ENCODE peak calls at places on chromosome 22, in nine cellular contexts. One of them, this sample, is unnamed.

GRCh38 chr22:44360686-44361381 is 48.1 kb upstream of the SHISAL1 start:
- DNase-seq in lower lobe of right lung: peak
- DNase-seq in psoas muscle: peak
- DNase-seq in K562: no peak
- DNase-seq in IMR-90: peak
- DNase-seq in fibroblast of the aortic adventitia: peak
- DNase-seq in epithelial cell of esophagus: peak
- DNase-seq in ovary: peak
- DNase-seq in fibroblast of mammary gland: peak
- DNase-seq in this sample: peak

GRCh38 chr22:41512421-41513194 is 31.7 kb downstream of the POLR3H start:
- DNase-seq in lower lobe of right lung: no peak
- DNase-seq in psoas muscle: peak
- DNase-seq in K562: peak
- DNase-seq in IMR-90: peak
- DNase-seq in fibroblast of the aortic adventitia: peak
- DNase-seq in epithelial cell of esophagus: peak
- DNase-seq in ovary: peak
- DNase-seq in fibroblast of mammary gland: peak
- DNase-seq in this sample: peak

GRCh38 chr22:30336752-30337460 is 10.2 kb upstream of the TBC1D10A start:
- DNase-seq in lower lobe of right lung: no peak
- DNase-seq in psoas muscle: peak
- DNase-seq in K562: no peak
- DNase-seq in IMR-90: no peak
- DNase-seq in fibroblast of the aortic adventitia: no peak
- DNase-seq in epithelial cell of esophagus: no peak
- DNase-seq in ovary: no peak
- DNase-seq in fibroblast of mammary gland: no peak
- DNase-seq in this sample: no peak

GRCh38 chr22:42299586-42300285 is 29.3 kb upstream of the TCF20 start:
- DNase-seq in lower lobe of right lung: no peak
- DNase-seq in psoas muscle: no peak
- DNase-seq in K562: peak
- DNase-seq in IMR-90: no peak
- DNase-seq in fibroblast of the aortic adventitia: no peak
- DNase-seq in epithelial cell of esophagus: no peak
- DNase-seq in ovary: no peak
- DNase-seq in fibroblast of mammary gland: no peak
- DNase-seq in this sample: no peak

GRCh38 chr22:24191893-24192292 is 10.6 kb downstream of the SUSD2 start:
- DNase-seq in lower lobe of right lung: no peak
- DNase-seq in psoas muscle: no peak
- DNase-seq in K562: no peak
- DNase-seq in IMR-90: no peak
- DNase-seq in fibroblast of the aortic adventitia: no peak
- DNase-seq in epithelial cell of esophagus: no peak
- DNase-seq in ovary: no peak
- DNase-seq in fibroblast of mammary gland: no peak
- DNase-seq in this sample: no peak

GRCh38 chr22:23037429-23038333 is 32.6 kb upstream of the GNAZ start:
- DNase-seq in lower lobe of right lung: no peak
- DNase-seq in psoas muscle: no peak
- DNase-seq in K562: peak
- DNase-seq in IMR-90: no peak
- DNase-seq in fibroblast of the aortic adventitia: no peak
- DNase-seq in epithelial cell of esophagus: no peak
- DNase-seq in ovary: no peak
- DNase-seq in fibroblast of mammary gland: no peak
- DNase-seq in this sample: no peak

GRCh38 chr22:45009881-45010531 is at the start of gene PHF21B:
- DNase-seq in lower lobe of right lung: no peak
- DNase-seq in psoas muscle: peak
- DNase-seq in K562: peak
- DNase-seq in IMR-90: peak
- DNase-seq in fibroblast of the aortic adventitia: peak
- DNase-seq in epithelial cell of esophagus: peak
- DNase-seq in ovary: peak
- DNase-seq in fibroblast of mammary gland: peak
- DNase-seq in this sample: peak

GRCh38 chr22:27998511-27999410 is 79.7 kb upstream of the PITPNB start:
- DNase-seq in lower lobe of right lung: peak
- DNase-seq in psoas muscle: peak
- DNase-seq in K562: no peak
- DNase-seq in IMR-90: no peak
- DNase-seq in fibroblast of the aortic adventitia: no peak
- DNase-seq in epithelial cell of esophagus: no peak
- DNase-seq in ovary: no peak
- DNase-seq in fibroblast of mammary gland: no peak
- DNase-seq in this sample: no peak

GRCh38 chr22:23212061-23213030 is 32.0 kb downstream of the BCR start:
- DNase-seq in lower lobe of right lung: peak
- DNase-seq in psoas muscle: no peak
- DNase-seq in K562: peak
- DNase-seq in IMR-90: no peak
- DNase-seq in fibroblast of the aortic adventitia: no peak
- DNase-seq in epithelial cell of esophagus: no peak
- DNase-seq in ovary: no peak
- DNase-seq in fibroblast of mammary gland: no peak
- DNase-seq in this sample: no peak

GRCh38 chr22:27137809-27138400 is 480.5 kb downstream of the MIAT start:
- DNase-seq in lower lobe of right lung: no peak
- DNase-seq in psoas muscle: no peak
- DNase-seq in K562: no peak
- DNase-seq in IMR-90: no peak
- DNase-seq in fibroblast of the aortic adventitia: peak
- DNase-seq in epithelial cell of esophagus: no peak
- DNase-seq in ovary: no peak
- DNase-seq in fibroblast of mammary gland: no peak
- DNase-seq in this sample: no peak

GRCh38 chr22:18067121-18067520 is 10.7 kb upstream of the PEX26 start:
- DNase-seq in lower lobe of right lung: no peak
- DNase-seq in psoas muscle: no peak
- DNase-seq in K562: no peak
- DNase-seq in IMR-90: no peak
- DNase-seq in fibroblast of the aortic adventitia: no peak
- DNase-seq in epithelial cell of esophagus: no peak
- DNase-seq in ovary: no peak
- DNase-seq in fibroblast of mammary gland: no peak
- DNase-seq in this sample: no peak

GRCh38 chr22:18067548-18068341 is 10.0 kb upstream of the PEX26 start:
- DNase-seq in lower lobe of right lung: no peak
- DNase-seq in psoas muscle: no peak
- DNase-seq in K562: no peak
- DNase-seq in IMR-90: no peak
- DNase-seq in fibroblast of the aortic adventitia: no peak
- DNase-seq in epithelial cell of esophagus: no peak
- DNase-seq in ovary: no peak
- DNase-seq in fibroblast of mammary gland: no peak
- DNase-seq in this sample: no peak

GRCh38 chr22:18070041-18070440 is 7.7 kb upstream of the PEX26 start:
- DNase-seq in lower lobe of right lung: no peak
- DNase-seq in psoas muscle: no peak
- DNase-seq in K562: no peak
- DNase-seq in IMR-90: no peak
- DNase-seq in fibroblast of the aortic adventitia: no peak
- DNase-seq in epithelial cell of esophagus: no peak
- DNase-seq in ovary: no peak
- DNase-seq in fibroblast of mammary gland: no peak
- DNase-seq in this sample: no peak

GRCh38 chr22:18068991-18069390 is 8.8 kb upstream of the PEX26 start:
- DNase-seq in lower lobe of right lung: no peak
- DNase-seq in psoas muscle: no peak
- DNase-seq in K562: no peak
- DNase-seq in IMR-90: no peak
- DNase-seq in fibroblast of the aortic adventitia: no peak
- DNase-seq in epithelial cell of esophagus: no peak
- DNase-seq in ovary: no peak
- DNase-seq in fibroblast of mammary gland: no peak
- DNase-seq in this sample: no peak

DNA sequence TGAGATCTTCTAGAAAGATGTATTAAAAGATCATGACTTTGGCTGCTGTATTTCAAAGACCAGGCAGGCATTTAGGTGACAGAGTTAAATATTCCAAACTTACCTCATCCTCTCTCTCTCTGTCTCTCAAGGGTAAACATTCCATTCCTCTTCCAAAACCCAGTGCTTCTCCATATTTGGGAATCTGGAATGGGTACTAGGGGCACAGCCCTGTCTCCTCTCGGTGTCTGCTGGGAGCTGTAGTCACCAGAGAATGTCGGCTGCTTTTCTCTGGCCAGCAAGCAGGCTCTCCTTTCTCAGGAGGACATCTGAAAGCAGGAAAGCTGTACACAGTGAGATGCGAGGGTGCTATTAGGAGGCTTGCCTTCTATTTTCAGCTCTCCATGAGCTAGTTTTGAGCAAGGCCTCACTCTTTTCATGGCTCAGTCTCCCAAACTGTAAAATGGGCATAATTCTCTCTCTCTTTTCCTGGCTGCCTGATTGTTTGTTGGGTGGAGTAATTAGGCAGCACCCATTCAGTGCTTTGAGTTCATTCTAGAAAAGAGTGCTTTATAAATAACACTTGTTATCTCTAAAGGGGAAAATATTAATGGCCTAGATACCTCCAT is 9.3 kb upstream of the PEX26 start:
- DNase-seq in lower lobe of right lung: no peak
- DNase-seq in psoas muscle: no peak
- DNase-seq in K562: no peak
- DNase-seq in IMR-90: peak
- DNase-seq in fibroblast of the aortic adventitia: peak
- DNase-seq in epithelial cell of esophagus: peak
- DNase-seq in ovary: no peak
- DNase-seq in fibroblast of mammary gland: no peak
- DNase-seq in this sample: no peak
- H3K4me3 ChIP-seq in lower lobe of right lung: no peak
- H3K4me3 ChIP-seq in psoas muscle: no peak
- H3K4me3 ChIP-seq in K562: no peak
- H3K4me3 ChIP-seq in IMR-90: no peak
- H3K4me3 ChIP-seq in fibroblast of the aortic adventitia: no peak
- H3K4me3 ChIP-seq in epithelial cell of esophagus: no peak
- H3K4me3 ChIP-seq in ovary: no peak
- H3K4me3 ChIP-seq in fibroblast of mammary gland: no peak
- H3K4me3 ChIP-seq in this sample: no peak

GRCh38 chr22:49617264-49617663 is 210.4 kb downstream of the BRD1 start:
- DNase-seq in lower lobe of right lung: no peak
- DNase-seq in psoas muscle: no peak
- DNase-seq in K562: no peak
- DNase-seq in IMR-90: no peak
- DNase-seq in fibroblast of the aortic adventitia: no peak
- DNase-seq in epithelial cell of esophagus: no peak
- DNase-seq in ovary: no peak
- DNase-seq in fibroblast of mammary gland: no peak
- DNase-seq in this sample: no peak
- TF ChIP-seq CTCF in lower lobe of right lung: no peak
- TF ChIP-seq CTCF in psoas muscle: no peak
- TF ChIP-seq CTCF in K562: no peak
- TF ChIP-seq CTCF in IMR-90: no peak
- TF ChIP-seq CTCF in fibroblast of the aortic adventitia: no peak
- TF ChIP-seq CTCF in epithelial cell of esophagus: no peak
- TF ChIP-seq CTCF in ovary: no peak
- TF ChIP-seq CTCF in fibroblast of mammary gland: no peak
- TF ChIP-seq CTCF in this sample: no peak

GRCh38 chr22:46068176-46068907 is 82.0 kb upstream of the PPARA start:
- DNase-seq in lower lobe of right lung: no peak
- DNase-seq in psoas muscle: no peak
- DNase-seq in K562: no peak
- DNase-seq in IMR-90: no peak
- DNase-seq in fibroblast of the aortic adventitia: peak
- DNase-seq in epithelial cell of esophagus: no peak
- DNase-seq in ovary: peak
- DNase-seq in fibroblast of mammary gland: peak
- DNase-seq in this sample: no peak

GRCh38 chr22:46070215-46070721 is 80.1 kb upstream of the PPARA start:
- DNase-seq in lower lobe of right lung: peak
- DNase-seq in psoas muscle: peak
- DNase-seq in K562: no peak
- DNase-seq in IMR-90: peak
- DNase-seq in fibroblast of the aortic adventitia: peak
- DNase-seq in epithelial cell of esophagus: peak
- DNase-seq in ovary: no peak
- DNase-seq in fibroblast of mammary gland: peak
- DNase-seq in this sample: peak

GRCh38 chr22:46070722-46071450 is 79.4 kb upstream of the PPARA start:
- DNase-seq in lower lobe of right lung: peak
- DNase-seq in psoas muscle: peak
- DNase-seq in K562: no peak
- DNase-seq in IMR-90: peak
- DNase-seq in fibroblast of the aortic adventitia: peak
- DNase-seq in epithelial cell of esophagus: peak
- DNase-seq in ovary: no peak
- DNase-seq in fibroblast of mammary gland: no peak
- DNase-seq in this sample: peak

GRCh38 chr22:46068908-46069481 is 81.3 kb upstream of the PPARA start:
- DNase-seq in lower lobe of right lung: peak
- DNase-seq in psoas muscle: peak
- DNase-seq in K562: no peak
- DNase-seq in IMR-90: peak
- DNase-seq in fibroblast of the aortic adventitia: peak
- DNase-seq in epithelial cell of esophagus: no peak
- DNase-seq in ovary: no peak
- DNase-seq in fibroblast of mammary gland: peak
- DNase-seq in this sample: peak

DNA sequence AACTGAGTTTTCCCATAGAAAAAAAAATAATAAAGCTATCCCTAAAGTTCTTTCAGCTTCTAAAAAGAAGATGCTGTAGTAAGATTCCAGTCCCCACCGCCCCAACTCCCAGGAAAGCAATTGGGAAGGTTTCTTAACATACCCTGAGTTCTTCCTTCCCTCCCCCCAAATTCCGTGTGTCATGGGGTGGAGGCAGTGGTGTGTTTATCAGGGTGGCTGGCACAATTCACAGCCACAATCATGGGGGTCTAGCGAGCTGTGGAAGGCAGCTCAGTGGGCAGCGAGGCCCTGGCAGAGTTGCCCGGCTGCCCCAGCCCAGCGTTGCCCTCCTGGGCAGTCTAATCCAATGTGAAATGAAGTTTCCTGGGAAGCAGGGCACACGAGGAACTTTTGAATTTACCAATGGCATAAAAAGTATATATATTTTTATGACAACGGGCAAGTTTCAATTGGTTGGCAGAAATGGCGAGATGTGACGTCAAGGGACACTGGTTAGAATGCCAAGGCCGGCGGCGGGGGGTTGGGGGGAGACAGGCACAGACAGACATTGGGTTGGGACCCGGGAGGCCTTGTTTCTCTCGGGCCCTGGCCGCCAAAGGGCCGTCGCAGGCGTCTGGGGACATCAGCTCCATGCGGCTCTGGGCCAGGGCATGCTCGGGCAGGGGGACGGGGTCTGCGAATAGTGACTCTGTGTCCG is 80.7 kb upstream of the PPARA start:
- DNase-seq in lower lobe of right lung: peak
- DNase-seq in psoas muscle: peak
- DNase-seq in K562: no peak
- DNase-seq in IMR-90: peak
- DNase-seq in fibroblast of the aortic adventitia: peak
- DNase-seq in epithelial cell of esophagus: peak
- DNase-seq in ovary: no peak
- DNase-seq in fibroblast of mammary gland: peak
- DNase-seq in this sample: peak
- H3K4me3 ChIP-seq in lower lobe of right lung: peak
- H3K4me3 ChIP-seq in psoas muscle: peak
- H3K4me3 ChIP-seq in K562: peak
- H3K4me3 ChIP-seq in IMR-90: peak
- H3K4me3 ChIP-seq in fibroblast of the aortic adventitia: peak
- H3K4me3 ChIP-seq in epithelial cell of esophagus: peak
- H3K4me3 ChIP-seq in ovary: peak
- H3K4me3 ChIP-seq in fibroblast of mammary gland: peak
- H3K4me3 ChIP-seq in this sample: peak

GRCh38 chr22:35930933-35931332 is 97.7 kb downstream of the RBFOX2 start:
- DNase-seq in lower lobe of right lung: no peak
- DNase-seq in psoas muscle: no peak
- DNase-seq in K562: peak
- DNase-seq in IMR-90: peak
- DNase-seq in fibroblast of the aortic adventitia: peak
- DNase-seq in epithelial cell of esophagus: peak
- DNase-seq in ovary: no peak
- DNase-seq in fibroblast of mammary gland: peak
- DNase-seq in this sample: peak
- TF ChIP-seq CTCF in lower lobe of right lung: peak
- TF ChIP-seq CTCF in psoas muscle: peak
- TF ChIP-seq CTCF in K562: peak
- TF ChIP-seq CTCF in IMR-90: peak
- TF ChIP-seq CTCF in fibroblast of the aortic adventitia: peak
- TF ChIP-seq CTCF in epithelial cell of esophagus: peak
- TF ChIP-seq CTCF in ovary: peak
- TF ChIP-seq CTCF in fibroblast of mammary gland: peak
- TF ChIP-seq CTCF in this sample: peak

This sample was measured in fibroblast of pulmonary artery.